ENCODE peak calls at places on chromosomes 6 and 20, in nine cellular contexts. W is activated CD4-positive, alpha-beta T cell treated with anti-CD3 and anti-CD28 coated beads, Interleukin-2, amount 50 U/mL, for 48 hours; R is astrocyte of the cerebellum; M is heart left ventricle; S is amniotic epithelial cell; Z is HL-60; Q is globus pallidus; N is Right ventricle myocardium superior; D is AG09309. T is an unnamed sample.

GRCh38 chr20:19223640-19224039 is 11.2 kb downstream of the SLC24A3 start:
- DNase-seq in M (no peak), W (no peak), N (no peak), Z (no peak), R (no peak), D (no peak), S (no peak), Q (no peak), T (no peak)

GRCh38 chr20:7841291-7841966 is 98.8 kb downstream of the HAO1 start:
- DNase-seq in R (peak), M (no peak), S (peak), W (no peak), D (peak), N (peak), Z (no peak), Q (no peak), T (no peak)

GRCh38 chr6:13466304-13467215 is 20.8 kb downstream of the GFOD1 start:
- DNase-seq in S (no peak), Z (no peak), R (no peak), M (no peak), Q (no peak), D (no peak), N (no peak), W (peak), T (peak)

GRCh38 chr6:26457796-26458688 is at the start of gene BTN2A1:
- DNase-seq in R (peak), S (peak), N (peak), D (peak), Q (peak), M (peak), Z (peak), W (peak), T (peak)

GRCh38 chr6:25124216-25124615 is 155.0 kb upstream of the CARMIL1 start:
- DNase-seq in Z (no peak), S (no peak), W (no peak), D (no peak), R (no peak), N (no peak), M (no peak), Q (no peak), T (no peak)

GRCh38 chr20:32474967-32475819 is 109.9 kb downstream of the NOL4L start:
- DNase-seq in N (peak), S (peak), M (peak), Q (peak), D (peak), Z (no peak), R (peak), W (no peak), T (no peak)

GRCh38 chr6:77178821-77179220 is 284.5 kb downstream of the HTR1B start:
- DNase-seq in S (peak), M (no peak), R (no peak), W (no peak), N (no peak), D (peak), Q (no peak), Z (no peak), T (no peak)

GRCh38 chr6:143223895-143224294 is 163.2 kb downstream of the AIG1 start:
- DNase-seq in D (no peak), N (peak), Q (no peak), W (no peak), Z (no peak), M (no peak), S (no peak), R (no peak), T (no peak)

GRCh38 chr20:24658920-24659660 is 189.7 kb downstream of the SYNDIG1 start:
- DNase-seq in Q (peak), Z (no peak), M (no peak), S (no peak), W (no peak), D (no peak), R (no peak), N (no peak), T (no peak)

GRCh38 chr20:37941992-37942391 is 39.1 kb downstream of the VSTM2L start:
- DNase-seq in Z (no peak), S (no peak), D (no peak), Q (no peak), R (no peak), M (no peak), N (no peak), W (no peak), T (no peak)

GRCh38 chr6:42790549-42791181 is 8.8 kb downstream of the BICRAL start:
- DNase-seq in Q (no peak), D (no peak), M (no peak), N (no peak), W (no peak), S (no peak), Z (no peak), R (no peak), T (no peak)

GRCh38 chr6:117346142-117346930 is 79.4 kb downstream of the ROS1 start:
- DNase-seq in M (no peak), Z (no peak), N (no peak), S (peak), W (no peak), D (no peak), Q (peak), R (no peak), T (no peak)

GRCh38 chr6:15518057-15518456 is 144.8 kb downstream of the DTNBP1 start:
- DNase-seq in N (no peak), D (no peak), Z (no peak), S (peak), Q (no peak), W (no peak), R (no peak), M (no peak), T (no peak)

GRCh38 chr20:53752971-53753879 is 159.6 kb upstream of the ZNF217 start:
- DNase-seq in R (no peak), N (no peak), S (peak), Q (no peak), W (no peak), Z (no peak), D (no peak), M (no peak), T (no peak)

GRCh38 chr20:62192635-62193034 is 9.8 kb downstream of the MTG2 start:
- DNase-seq in W (no peak), R (no peak), Q (no peak), Z (no peak), N (peak), S (no peak), D (no peak), M (no peak), T (no peak)

GRCh38 chr6:168999392-168999791 is 254.3 kb downstream of the THBS2 start:
- DNase-seq in W (no peak), N (no peak), M (no peak), R (no peak), Q (no peak), D (peak), S (no peak), Z (no peak), T (no peak)

GRCh38 chr6:132198896-132199295 is 202.4 kb downstream of the MOXD1 start:
- DNase-seq in D (peak), R (peak), N (no peak), S (no peak), Q (no peak), M (no peak), W (no peak), Z (no peak), T (no peak)

GRCh38 chr20:9025643-9026042 is 43.2 kb upstream of the PLCB4 start:
- DNase-seq in N (no peak), Q (no peak), D (peak), S (peak), M (no peak), W (no peak), Z (no peak), R (peak), T (no peak)

GRCh38 chr6:28635547-28636158 is 110.0 kb downstream of the GPX5 start:
- DNase-seq in S (no peak), Q (no peak), M (no peak), R (no peak), Z (no peak), W (no peak), D (no peak), N (no peak), T (no peak)

GRCh38 chr6:152671146-152671545 is 26.6 kb upstream of the MYCT1 start:
- DNase-seq in S (no peak), W (no peak), R (no peak), Z (no peak), D (no peak), N (no peak), M (no peak), Q (no peak), T (no peak)

GRCh38 chr6:151143337-151143736 is 96.4 kb upstream of the AKAP12 start:
- DNase-seq in D (no peak), Q (no peak), N (no peak), R (no peak), Z (no peak), W (no peak), S (no peak), M (no peak), T (no peak)

GRCh38 chr6:67009818-67010217 is 1302.8 kb upstream of the EYS start:
- DNase-seq in N (no peak), R (no peak), D (no peak), S (no peak), Q (no peak), W (no peak), M (no peak), Z (no peak), T (no peak)

GRCh38 chr6:170489836-170490235 is 63.3 kb downstream of the PSMB1 start:
- DNase-seq in N (no peak), D (no peak), R (no peak), Z (no peak), W (no peak), Q (no peak), S (no peak), M (no peak), T (no peak)

GRCh38 chr20:40414843-40415615 is 274.0 kb downstream of the MAFB start:
- DNase-seq in R (no peak), D (no peak), S (no peak), M (no peak), Z (no peak), W (no peak), N (no peak), Q (no peak), T (no peak)

GRCh38 chr6:7431594-7432390 is 42.2 kb downstream of the RIOK1 start:
- DNase-seq in M (no peak), Z (no peak), N (no peak), S (peak), R (no peak), D (no peak), Q (no peak), W (no peak), T (no peak)

GRCh38 chr6:56488281-56488680 is 154.4 kb downstream of the DST start:
- DNase-seq in Z (no peak), Q (no peak), S (no peak), W (no peak), D (no peak), M (no peak), N (no peak), R (no peak), T (no peak)

GRCh38 chr6:47097092-47097945 is 55.2 kb upstream of the ADGRF1 start:
- DNase-seq in M (no peak), D (peak), R (peak), W (peak), Z (peak), N (no peak), Q (peak), S (peak), T (no peak)

GRCh38 chr6:158143700-158144099 is 24.4 kb downstream of the SERAC1 start:
- DNase-seq in N (no peak), Z (peak), W (no peak), M (no peak), R (no peak), Q (peak), D (no peak), S (peak), T (no peak)

GRCh38 chr20:56316483-56316882 is 42.3 kb upstream of the FAM210B start:
- DNase-seq in S (no peak), D (no peak), R (no peak), M (no peak), W (no peak), Q (no peak), N (no peak), Z (no peak), T (no peak)